ENCODE peak calls at places on chromosomes 11 and 22, in six cellular contexts. E is HFFc6, Z is neural progenitor cell, M is RWPE2, H is pancreas, R is nephron progenitor cell. W is an unnamed sample.
A peak's percentile ranks its signal among the peaks of the same experiment; 100 is the strongest.

GRCh38 chr11:113531078-113531477 is 55.9 kb upstream of the DRD2 start:
- DNase-seq in M (no peak), Z (no peak), E (no peak), R (no peak), H (no peak), W (no peak)

GRCh38 chr11:55949330-55949729 is 13.1 kb upstream of the OR5I1 start:
- DNase-seq in H (no peak), R (no peak), Z (no peak), E (no peak), M (no peak), W (no peak)

GRCh38 chr22:49614966-49615965 is 212.4 kb downstream of the BRD1 start:
- DNase-seq in M (peak; percentile 48), E (no peak), Z (no peak), R (no peak), H (no peak), W (no peak)

GRCh38 chr22:32334640-32335365 is 22.9 kb upstream of the RFPL3 start:
- DNase-seq in Z (no peak), R (no peak), M (no peak), H (no peak), E (no peak), W (peak; percentile 57)

GRCh38 chr11:69178819-69179482 is 23.2 kb downstream of the SMIM38 start:
- DNase-seq in Z (no peak), E (no peak), M (no peak), H (peak; percentile 55), R (no peak), W (no peak)

GRCh38 chr11:16468735-16469446 is 112.5 kb upstream of the SOX6 start:
- DNase-seq in E (no peak), Z (no peak), R (no peak), H (no peak), M (no peak), W (no peak)

GRCh38 chr11:1572200-1573076 is at the start of gene DUSP8:
- DNase-seq in H (peak; percentile 94), E (peak; percentile 67), M (peak; percentile 78), R (peak; percentile 91), Z (peak; percentile 92), W (peak; percentile 94)

GRCh38 chr11:94750319-94751215 is 17.6 kb upstream of the AMOTL1 start:
- DNase-seq in R (no peak), Z (no peak), M (no peak), E (no peak), H (no peak), W (no peak)

GRCh38 chr22:23179381-23180294 is 671 bp upstream of the BCR start:
- DNase-seq in Z (peak; percentile 29), E (no peak), M (no peak), H (no peak), R (no peak), W (no peak)

GRCh38 chr11:12963789-12964536 is 45.2 kb upstream of the RASSF10 start:
- DNase-seq in R (peak; percentile 84), Z (peak; percentile 86), E (peak; percentile 27), H (peak; percentile 45), M (no peak), W (peak; percentile 82)

GRCh38 chr11:99893803-99894202 is 793.3 kb upstream of the ARHGAP42 start:
- DNase-seq in M (no peak), E (no peak), R (no peak), H (no peak), Z (no peak), W (no peak)

GRCh38 chr11:10678106-10678505 is 15.4 kb downstream of the IRAG1 start:
- DNase-seq in H (no peak), R (no peak), Z (no peak), M (no peak), E (no peak), W (no peak)

GRCh38 chr22:31344369-31345330 is 1.5 kb downstream of the PATZ1 start:
- DNase-seq in E (no peak), R (peak; percentile 20), H (peak; percentile 44), Z (peak; percentile 9), M (no peak), W (no peak)

GRCh38 chr11:61679301-61679700 is 890 bp upstream of the DAGLA start:
- DNase-seq in R (no peak), M (no peak), H (no peak), Z (peak; percentile 57), E (no peak), W (no peak)

GRCh38 chr11:7088921-7089320 is at the start of gene RBMXL2:
- DNase-seq in E (no peak), H (no peak), Z (no peak), R (no peak), M (no peak), W (peak; percentile 71)

GRCh38 chr11:17770048-17770652 is 35.6 kb downstream of the KCNC1 start:
- DNase-seq in M (peak; percentile 38), Z (no peak), H (peak; percentile 22), R (peak; percentile 79), E (no peak), W (no peak)

GRCh38 chr11:86632499-86633269 is 39.7 kb downstream of the ME3 start:
- DNase-seq in E (peak; percentile 95), M (peak; percentile 86), H (no peak), R (no peak), Z (peak; percentile 40), W (no peak)

GRCh38 chr11:627273-627585 is 248 bp upstream of the SCT start:
- DNase-seq in R (no peak), H (no peak), Z (no peak), E (no peak), M (no peak), W (no peak)

GRCh38 chr11:2599561-2600189 is 100.1 kb downstream of the KCNQ1OT1 start:
- DNase-seq in H (no peak), M (no peak), R (no peak), E (no peak), Z (no peak), W (no peak)

GRCh38 chr22:23203452-23204124 is 23.3 kb downstream of the BCR start:
- DNase-seq in H (no peak), Z (no peak), R (no peak), E (no peak), M (no peak), W (no peak)

GRCh38 chr11:47394322-47395224 is 13.8 kb upstream of the SLC39A13 start:
- DNase-seq in H (no peak), E (no peak), Z (peak; percentile 2), R (no peak), M (no peak), W (no peak)

GRCh38 chr11:210122-210802 is 2.8 kb downstream of the RIC8A start:
- DNase-seq in E (peak; percentile 82), H (no peak), M (no peak), R (no peak), Z (no peak), W (no peak)

DNA sequence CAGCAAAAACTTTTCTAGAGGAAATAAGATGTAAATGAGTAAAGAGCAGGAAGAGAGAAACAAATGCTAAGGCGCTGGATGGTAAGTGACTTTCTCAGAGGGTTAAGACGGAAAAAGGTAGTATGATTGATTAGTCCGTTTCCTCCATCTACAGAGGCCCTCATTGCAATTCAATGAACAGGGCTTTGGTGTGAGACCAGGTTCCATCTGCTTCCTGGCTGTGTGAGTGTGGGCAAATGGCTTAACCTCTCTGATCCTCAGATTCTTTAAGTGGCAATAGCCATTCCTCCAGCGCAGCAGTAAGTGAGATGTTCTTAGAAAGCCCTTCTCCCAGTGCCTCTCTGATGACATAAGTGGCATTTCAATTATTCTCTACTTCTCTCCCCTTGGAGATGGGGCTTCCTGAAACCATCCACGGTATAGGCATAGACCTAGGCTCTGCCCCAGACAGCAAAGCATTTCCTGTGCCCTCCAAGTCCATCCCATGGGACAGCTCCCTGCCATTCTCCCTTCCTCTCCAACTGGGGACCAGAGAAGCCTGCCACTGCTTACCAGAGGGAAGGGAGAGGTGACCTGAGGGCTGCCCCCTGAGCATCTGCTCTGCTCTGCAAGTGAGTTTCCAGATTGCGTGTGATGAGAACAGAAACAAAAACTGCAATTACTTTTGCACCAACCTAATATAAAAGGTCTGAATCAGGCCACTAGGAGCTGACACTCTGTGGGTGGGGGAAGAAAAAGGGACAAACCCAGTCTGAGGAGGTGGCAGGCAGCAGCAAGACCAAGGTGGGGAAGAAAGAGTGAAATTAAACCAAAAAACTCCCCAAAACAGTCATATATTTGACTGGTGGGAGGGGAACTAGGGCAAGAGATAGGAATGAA is 12.7 kb upstream of the CD44 start:
- DNase-seq in M (no peak), E (no peak), H (no peak), R (no peak), Z (no peak), W (no peak)
- TF ChIP-seq CTCF in M (no peak), E (no peak), H (no peak), R (no peak), Z (no peak), W (no peak)

GRCh38 chr22:37752189-37753061 is 55.3 kb upstream of the GCAT start:
- DNase-seq in H (peak; percentile 91), Z (peak; percentile 56), E (peak; percentile 92), M (peak; percentile 99), R (no peak), W (no peak)
- TF ChIP-seq CTCF in H (no peak), Z (no peak), E (peak; percentile 50), M (no peak), R (no peak), W (peak; percentile 24)

GRCh38 chr11:107609384-107610218 is 18.7 kb downstream of the ELMOD1 start:
- DNase-seq in M (no peak), H (no peak), Z (peak; percentile 92), E (no peak), R (no peak), W (no peak)

GRCh38 chr11:107608809-107609208 is 17.9 kb downstream of the ELMOD1 start:
- DNase-seq in H (no peak), E (no peak), Z (no peak), M (no peak), R (no peak), W (no peak)

DNA sequence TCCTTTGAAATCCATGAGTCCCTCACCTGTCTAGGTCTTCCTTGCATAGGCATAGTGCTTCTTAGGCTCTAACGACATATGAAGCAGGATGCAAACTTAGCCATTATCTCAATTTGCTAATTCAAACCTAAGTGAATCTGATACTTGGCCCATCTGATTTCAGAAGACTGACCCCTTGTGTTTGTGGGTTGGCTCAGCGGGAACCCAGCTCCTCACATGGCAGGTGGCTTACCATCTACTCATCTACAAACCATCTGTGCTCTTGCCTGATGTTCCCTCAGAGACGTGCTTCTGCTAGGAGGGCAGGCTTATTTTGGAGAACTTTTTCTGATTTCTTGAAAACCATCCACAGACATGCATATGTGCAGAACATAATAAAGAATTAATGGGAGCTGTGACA is 15.2 kb downstream of the ELMOD1 start:
- DNase-seq in M (no peak), R (no peak), Z (no peak), E (no peak), H (no peak), W (no peak)
- TF ChIP-seq CTCF in M (no peak), R (no peak), Z (peak; percentile 14), E (peak; percentile 6), H (no peak), W (no peak)

GRCh38 chr11:64778473-64779298 is at the start of gene SF1:
- DNase-seq in M (peak; percentile 99), R (peak; percentile 97), Z (peak; percentile 100), E (peak; percentile 100), H (peak; percentile 100), W (peak; percentile 99)
- TF ChIP-seq CTCF in M (no peak), R (no peak), Z (peak; percentile 17), E (no peak), H (no peak), W (no peak)